ENCODE peak calls at places on chromosome 5, in five cellular contexts. K, D, F, M and G are unnamed samples.
A peak's percentile ranks its signal among the peaks of the same experiment; 100 is the strongest.

GRCh38 chr5:159304961-159305595 is 25.2 kb downstream of the IL12B start:
- DNase-seq in D (no peak), F (no peak), K (no peak), M (no peak), G (no peak)

GRCh38 chr5:130206686-130207085 is 302.4 kb downstream of the CHSY3 start:
- DNase-seq in F (no peak), K (no peak), D (no peak), M (no peak), G (no peak)

GRCh38 chr5:155193018-155193417 is 179.5 kb downstream of the KIF4B start:
- DNase-seq in D (no peak), F (no peak), M (no peak), K (no peak), G (no peak)

GRCh38 chr5:50759526-50760280 is 93.3 kb downstream of the PARP8 start:
- DNase-seq in D (no peak), F (no peak), M (no peak), K (no peak), G (no peak)

GRCh38 chr5:159886312-159886711 is 30.0 kb upstream of the ADRA1B start:
- DNase-seq in D (no peak), M (no peak), K (no peak), F (no peak), G (no peak)

GRCh38 chr5:42767491-42768105 is 11.0 kb downstream of the CCDC152 start:
- DNase-seq in K (no peak), D (peak; percentile 19), M (no peak), F (no peak), G (no peak)

GRCh38 chr5:76145945-76146344 is 62.8 kb downstream of the SV2C start:
- DNase-seq in D (peak; percentile 16), M (no peak), K (peak; percentile 29), F (peak; percentile 51), G (peak; percentile 13)

GRCh38 chr5:34658023-34658422 is 1.9 kb downstream of the RAI14 start:
- DNase-seq in D (peak; percentile 10), F (no peak), K (peak; percentile 67), M (no peak), G (no peak)

GRCh38 chr5:160466121-160466520 is 44.5 kb downstream of the PTTG1 start:
- DNase-seq in K (no peak), M (no peak), D (no peak), F (no peak), G (no peak)

GRCh38 chr5:179318193-179318955 is 26.9 kb downstream of the ADAMTS2 start:
- DNase-seq in F (no peak), M (no peak), D (no peak), K (no peak), G (no peak)

GRCh38 chr5:43352916-43353315 is 39.7 kb upstream of the HMGCS1 start:
- DNase-seq in M (no peak), D (no peak), F (no peak), K (no peak), G (no peak)

GRCh38 chr5:133359861-133360260 is 252.5 kb downstream of the FSTL4 start:
- DNase-seq in K (no peak), M (no peak), D (no peak), F (no peak), G (peak; percentile 37)

GRCh38 chr5:16669776-16670175 is 53.0 kb upstream of the RETREG1 start:
- DNase-seq in K (no peak), M (no peak), D (no peak), F (no peak), G (no peak)

GRCh38 chr5:179839328-179840256 is 18.9 kb downstream of the SQSTM1 start:
- DNase-seq in F (no peak), M (no peak), K (no peak), D (no peak), G (no peak)

GRCh38 chr5:172490739-172491461 is 36.6 kb upstream of the SH3PXD2B start:
- DNase-seq in M (no peak), D (no peak), F (no peak), K (no peak), G (no peak)

GRCh38 chr5:161027763-161028162 is 175.8 kb upstream of the ATP10B start:
- DNase-seq in K (no peak), F (no peak), D (no peak), M (no peak), G (no peak)

GRCh38 chr5:43008369-43009158 is 31.6 kb downstream of the ANXA2R start:
- DNase-seq in F (peak; percentile 80), K (peak; percentile 72), D (peak; percentile 89), M (no peak), G (no peak)

GRCh38 chr5:154646841-154647759 is 108.1 kb upstream of the LARP1 start:
- DNase-seq in M (no peak), F (no peak), D (peak; percentile 83), K (peak; percentile 74), G (peak; percentile 34)

GRCh38 chr5:73137575-73138530 is 17.5 kb downstream of the TMEM171 start:
- DNase-seq in K (no peak), F (no peak), M (no peak), D (no peak), G (no peak)

GRCh38 chr5:120644516-120644915 is 180.4 kb downstream of the PRR16 start:
- DNase-seq in K (no peak), F (no peak), M (no peak), D (no peak), G (no peak)

GRCh38 chr5:59079622-59080620 is 497.0 kb downstream of the RAB3C start:
- DNase-seq in D (peak; percentile 34), F (no peak), M (no peak), K (no peak), G (no peak)

GRCh38 chr5:56827043-56827442 is 11.7 kb downstream of the MAP3K1 start:
- DNase-seq in K (no peak), D (peak; percentile 56), M (no peak), F (no peak), G (no peak)

GRCh38 chr5:148454576-148454975 is 70.8 kb downstream of the FBXO38 start:
- DNase-seq in F (no peak), M (no peak), D (no peak), K (no peak), G (no peak)

GRCh38 chr5:101543780-101544179 is 640.7 kb upstream of the ST8SIA4 start:
- DNase-seq in K (no peak), M (no peak), D (no peak), F (no peak), G (no peak)

GRCh38 chr5:122846051-122846567 is 696 bp downstream of the SNX24 start:
- DNase-seq in F (no peak), K (no peak), M (no peak), D (peak; percentile 84), G (no peak)

GRCh38 chr5:19880859-19881436 is 107.1 kb downstream of the CDH18 start:
- DNase-seq in M (no peak), K (no peak), D (peak; percentile 84), F (no peak), G (no peak)

GRCh38 chr5:54736003-54736797 is 218.6 kb downstream of the SNX18 start:
- DNase-seq in M (no peak), K (no peak), D (no peak), F (no peak), G (no peak)

GRCh38 chr5:9421823-9422354 is 124.0 kb downstream of the SEMA5A start:
- DNase-seq in F (no peak), K (no peak), D (no peak), M (no peak), G (no peak)

GRCh38 chr5:132056610-132057497 is 3.6 kb upstream of the IL3 start:
- DNase-seq in M (no peak), K (no peak), D (no peak), F (no peak), G (no peak)

GRCh38 chr5:150114102-150114641 is 27.8 kb upstream of the CSF1R start:
- DNase-seq in D (no peak), F (no peak), K (peak; percentile 49), M (no peak), G (peak; percentile 47)

DNA sequence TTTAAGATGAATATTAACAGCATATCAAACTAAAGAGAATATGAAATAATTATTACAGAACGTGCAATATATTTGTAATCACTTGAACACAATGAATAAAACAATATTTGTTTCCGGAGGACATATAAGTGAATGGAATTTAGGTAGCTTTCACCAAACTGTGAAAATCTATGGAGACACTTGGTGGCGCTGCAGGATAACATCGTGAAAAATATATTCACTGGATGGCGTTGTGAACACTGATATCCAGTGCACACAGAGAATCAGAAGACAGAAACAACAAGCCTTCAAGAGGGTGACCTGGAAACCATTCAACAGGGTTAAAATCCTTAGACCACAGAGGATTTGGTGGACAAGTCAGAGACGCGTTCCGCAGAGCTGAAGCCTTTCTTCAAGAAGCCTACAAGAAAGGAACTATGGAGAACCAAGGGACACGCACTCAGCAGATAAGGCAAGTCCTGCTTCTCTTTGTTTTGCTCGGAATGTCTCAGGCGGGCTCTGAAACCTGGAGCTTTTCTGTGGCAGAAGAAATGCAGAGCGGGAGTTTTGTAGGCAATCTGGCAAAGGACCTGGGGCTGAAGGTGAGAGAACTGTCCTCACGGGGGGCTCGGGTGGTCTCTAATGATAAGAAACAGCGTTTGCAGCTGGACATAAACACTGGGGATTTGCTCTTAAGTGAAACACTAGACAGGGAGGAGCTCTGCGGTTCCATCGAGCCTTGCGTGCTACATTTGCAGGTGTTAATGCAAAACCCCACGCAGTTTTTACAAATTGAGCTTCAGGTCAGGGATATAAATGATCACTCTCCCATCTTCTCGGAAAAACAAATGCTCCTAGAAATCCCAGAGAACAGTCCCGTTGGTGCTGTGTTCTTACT is at the start of gene PCDHB11:
- DNase-seq in K (no peak), F (no peak), D (peak; percentile 6), M (no peak), G (no peak)
- TF ChIP-seq SIN3A in K (no peak), F (no peak), D (no peak), M (no peak), G (no peak)

DNA sequence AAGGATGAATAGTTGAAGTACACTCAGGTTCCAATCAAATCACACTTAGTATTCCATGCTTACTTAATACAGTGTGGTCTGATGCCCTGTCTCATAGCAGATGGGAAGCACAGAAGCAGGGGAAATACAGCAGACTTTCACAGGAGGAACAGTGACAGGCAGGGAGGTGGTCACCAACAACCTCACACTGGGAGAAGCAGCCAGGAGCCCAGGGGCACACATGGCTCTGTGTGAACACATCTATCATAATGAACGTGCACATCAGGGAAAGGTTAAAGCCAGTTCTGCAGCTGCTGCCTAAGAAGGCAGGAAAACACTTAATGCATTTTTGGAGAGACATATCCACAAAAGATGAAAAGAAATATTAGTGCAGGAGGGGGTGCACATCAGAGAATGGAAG is 312.3 kb downstream of the MED10 start:
- DNase-seq in M (no peak), F (no peak), D (no peak), K (no peak), G (no peak)
- TF ChIP-seq SRF in M (no peak), F (no peak), D (no peak), K (no peak), G (no peak)

GRCh38 chr5:146582015-146582414 is 66.0 kb upstream of the GPR151 start:
- DNase-seq in D (no peak), F (no peak), M (no peak), K (no peak), G (no peak)
- H3K4me3 ChIP-seq in D (no peak overlapping the region), F (no peak overlapping the region), M (no peak overlapping the region), K (no peak overlapping the region), G (no peak overlapping the region)

GRCh38 chr5:470961-471749 is 28.2 kb downstream of the EXOC3 start:
- DNase-seq in K (no peak), D (no peak), F (no peak), M (no peak), G (no peak)

GRCh38 chr5:472656-473343 is 29.8 kb downstream of the EXOC3 start:
- DNase-seq in D (peak; percentile 52), K (peak; percentile 100), F (peak; percentile 54), M (no peak), G (no peak)

GRCh38 chr5:471750-472058 is 28.7 kb downstream of the EXOC3 start:
- DNase-seq in F (no peak), K (no peak), M (no peak), D (no peak), G (no peak)

GRCh38 chr5:473344-474192 is 30.6 kb downstream of the EXOC3 start:
- DNase-seq in M (no peak), D (peak; percentile 27), K (no peak), F (no peak), G (no peak)

GRCh38 chr5:472076-472655 is 29.2 kb downstream of the EXOC3 start:
- DNase-seq in M (no peak), D (no peak), F (no peak), K (peak; percentile 61), G (no peak)
- TF ChIP-seq SIN3A in M (peak; percentile 12), D (no peak), F (no peak), K (no peak), G (no peak)